ENCODE peak calls at places on chromosomes 3 and 15, in eight cellular contexts. W, F, X, T, O, U, K and D are unnamed samples.

GRCh38 chr3:129449279-129450115 is 9.5 kb downstream of the IFT122 start:
- DNase-seq in W (no peak), F (no peak), X (no peak), T (no peak), O (no peak), U (peak), K (no peak), D (no peak)

GRCh38 chr3:118593277-118593670 is 441.4 kb downstream of the IGSF11 start:
- DNase-seq in W (no peak), F (no peak), X (no peak), T (no peak), O (no peak), U (no peak), K (no peak), D (no peak)

GRCh38 chr3:78818161-78818985 is 949.4 kb downstream of the ROBO1 start:
- DNase-seq in W (no peak), F (no peak), X (no peak), T (no peak), O (no peak), U (no peak), K (no peak), D (no peak)

GRCh38 chr3:52422669-52423068 is 22.2 kb downstream of the SEMA3G start:
- DNase-seq in W (no peak), F (no peak), X (no peak), T (no peak), O (no peak), U (no peak), K (no peak), D (no peak)

GRCh38 chr15:89749951-89750559 is 994 bp downstream of the MESP1 start:
- DNase-seq in W (no peak), F (no peak), X (no peak), T (peak), O (peak), U (no peak), K (no peak), D (no peak)

GRCh38 chr15:93418566-93418965 is 329.6 kb upstream of the RGMA start:
- DNase-seq in W (no peak), F (no peak), X (no peak), T (no peak), O (no peak), U (no peak), K (no peak), D (no peak)

GRCh38 chr3:100756441-100756840 is 47.1 kb downstream of the TFG start:
- DNase-seq in W (no peak), F (no peak), X (no peak), T (no peak), O (no peak), U (no peak), K (no peak), D (no peak)

GRCh38 chr15:83092309-83092976 is 15.0 kb upstream of the TM6SF1 start:
- DNase-seq in W (peak), F (no peak), X (peak), T (peak), O (peak), U (peak), K (peak), D (peak)

GRCh38 chr3:2706144-2706835 is 403.9 kb downstream of the IL5RA start:
- DNase-seq in W (no peak), F (no peak), X (peak), T (no peak), O (no peak), U (no peak), K (no peak), D (no peak)

GRCh38 chr15:56492786-56493555 is 28.0 kb upstream of the MNS1 start:
- DNase-seq in W (no peak), F (no peak), X (no peak), T (no peak), O (no peak), U (no peak), K (no peak), D (no peak)

GRCh38 chr3:160577551-160578195 is 12.3 kb upstream of the KPNA4 start:
- DNase-seq in W (peak), F (peak), X (no peak), T (no peak), O (no peak), U (peak), K (no peak), D (no peak)

GRCh38 chr3:17730318-17730967 is 12.0 kb downstream of the TBC1D5 start:
- DNase-seq in W (peak), F (no peak), X (no peak), T (no peak), O (no peak), U (no peak), K (no peak), D (no peak)

GRCh38 chr3:66803206-66803605 is 194.9 kb upstream of the KBTBD8 start:
- DNase-seq in W (no peak), F (no peak), X (no peak), T (no peak), O (no peak), U (no peak), K (no peak), D (peak)
- TF ChIP-seq CTCF in W (peak), F (no peak), X (no peak), T (no peak), O (no peak), U (peak), K (no peak), D (no peak)

GRCh38 chr3:49720383-49721164 is 1.1 kb upstream of the AMIGO3 start:
- DNase-seq in W (no peak), F (no peak), X (no peak), T (no peak), O (no peak), U (no peak), K (no peak), D (no peak)

GRCh38 chr3:49717539-49718418 is 1.7 kb downstream of the AMIGO3 start:
- DNase-seq in W (no peak), F (no peak), X (no peak), T (no peak), O (no peak), U (no peak), K (no peak), D (no peak)

GRCh38 chr3:49716691-49717538 is 2.6 kb downstream of the AMIGO3 start:
- DNase-seq in W (no peak), F (no peak), X (no peak), T (no peak), O (no peak), U (no peak), K (no peak), D (no peak)

GRCh38 chr3:49719214-49719884 is at the start of gene AMIGO3:
- DNase-seq in W (peak), F (peak), X (peak), T (peak), O (peak), U (peak), K (peak), D (peak)

DNA sequence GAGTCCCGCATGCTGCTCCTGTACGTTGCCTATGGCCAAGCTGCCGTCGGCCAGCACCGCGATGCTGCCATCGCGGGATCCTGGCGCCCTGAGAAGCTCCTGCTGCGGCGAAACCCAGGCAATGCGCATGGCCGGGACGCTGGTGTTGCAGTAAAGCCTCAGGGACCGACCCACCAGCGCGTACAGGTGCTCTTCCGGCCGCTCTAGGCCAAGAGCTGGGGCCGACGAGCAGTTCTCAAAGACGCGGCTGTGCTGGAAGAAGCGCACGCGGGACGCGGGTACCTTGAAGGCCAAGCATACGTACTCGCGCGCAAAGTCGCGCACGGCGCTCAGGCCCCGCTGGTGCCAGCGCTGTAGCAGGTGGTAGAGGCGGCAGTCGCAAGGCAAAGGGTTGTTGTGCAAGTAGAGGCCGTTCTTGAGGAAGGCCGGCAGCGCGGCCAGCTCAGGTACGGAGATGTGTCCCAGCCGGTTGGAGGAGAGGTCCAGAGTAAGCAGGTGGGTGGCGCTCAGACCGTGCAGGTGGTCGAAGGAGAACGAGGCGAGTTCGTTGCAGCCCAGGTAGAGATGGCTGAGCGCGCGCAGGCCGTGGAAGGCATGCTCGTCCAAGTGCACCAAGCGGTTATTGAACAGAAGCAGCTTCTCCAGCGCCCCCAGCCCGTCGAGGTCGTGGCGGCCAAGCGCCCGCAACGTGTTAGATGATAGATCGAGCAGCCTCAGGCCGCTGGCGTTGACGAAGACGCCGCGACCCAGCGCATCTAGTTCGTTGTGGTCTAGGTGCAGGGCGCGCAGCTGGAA is 868 bp downstream of the AMIGO3 start:
- DNase-seq in W (no peak), F (no peak), X (no peak), T (no peak), O (no peak), U (peak), K (no peak), D (peak)
- TF ChIP-seq CTCF in W (no peak), F (no peak), X (no peak), T (no peak), O (no peak), U (no peak), K (no peak), D (no peak)

GRCh38 chr15:29418931-29419330 is 149.3 kb upstream of the NSMCE3 start:
- DNase-seq in W (no peak), F (no peak), X (no peak), T (no peak), O (no peak), U (no peak), K (no peak), D (no peak)

GRCh38 chr15:29424118-29424517 is 154.5 kb upstream of the NSMCE3 start:
- DNase-seq in W (no peak), F (no peak), X (no peak), T (no peak), O (no peak), U (no peak), K (no peak), D (no peak)

GRCh38 chr15:29422606-29423005 is 153.0 kb upstream of the NSMCE3 start:
- DNase-seq in W (no peak), F (no peak), X (no peak), T (no peak), O (no peak), U (no peak), K (no peak), D (no peak)

GRCh38 chr15:29420188-29420587 is 150.6 kb upstream of the NSMCE3 start:
- DNase-seq in W (no peak), F (no peak), X (no peak), T (no peak), O (no peak), U (no peak), K (no peak), D (no peak)

GRCh38 chr15:29418178-29418577 is 148.6 kb upstream of the NSMCE3 start:
- DNase-seq in W (no peak), F (no peak), X (no peak), T (no peak), O (no peak), U (no peak), K (no peak), D (no peak)
- TF ChIP-seq CTCF in W (no peak), F (no peak), X (no peak), T (no peak), O (no peak), U (no peak), K (no peak), D (no peak)

DNA sequence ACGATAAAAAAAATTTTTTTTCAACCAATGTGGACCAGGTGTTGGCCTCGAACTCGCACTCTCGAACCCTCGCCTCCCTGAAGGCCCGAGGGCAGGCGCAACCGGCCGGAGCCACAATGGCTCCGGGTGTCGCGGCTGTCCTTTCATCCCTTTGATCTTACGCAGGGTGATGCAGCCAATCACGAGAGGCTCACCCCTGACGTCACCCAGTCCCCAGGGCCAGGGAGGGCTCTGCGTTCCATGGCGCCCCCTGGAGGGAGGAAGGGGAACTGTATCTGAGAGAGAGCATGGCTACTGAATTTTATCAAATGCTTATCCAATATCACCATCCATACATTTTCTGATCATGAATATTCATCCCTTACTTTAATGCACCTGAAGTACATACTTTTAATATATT is 15.4 kb upstream of the GMNC start:
- DNase-seq in W (no peak), F (no peak), X (no peak), T (no peak), O (no peak), U (no peak), K (no peak), D (no peak)
- TF ChIP-seq CTCF in W (peak), F (peak), X (peak), T (no peak), O (peak), U (peak), K (peak), D (peak)

GRCh38 chr3:157542711-157543485 is 39.7 kb upstream of the VEPH1 start:
- DNase-seq in W (peak), F (peak), X (no peak), T (peak), O (peak), U (peak), K (peak), D (peak)
- TF ChIP-seq CTCF in W (peak), F (peak), X (no peak), T (no peak), O (no peak), U (peak), K (no peak), D (no peak)

GRCh38 chr3:39590776-39591175 is 123.3 kb downstream of the MOBP start:
- DNase-seq in W (no peak), F (no peak), X (no peak), T (no peak), O (no peak), U (no peak), K (no peak), D (no peak)

GRCh38 chr3:39592306-39592705 is 124.8 kb downstream of the MOBP start:
- DNase-seq in W (no peak), F (no peak), X (no peak), T (no peak), O (no peak), U (no peak), K (no peak), D (no peak)

GRCh38 chr3:39592729-39593128 is 125.2 kb downstream of the MOBP start:
- DNase-seq in W (no peak), F (no peak), X (no peak), T (no peak), O (no peak), U (no peak), K (no peak), D (no peak)

GRCh38 chr3:39593341-39593740 is 125.9 kb downstream of the MOBP start:
- DNase-seq in W (no peak), F (no peak), X (no peak), T (no peak), O (no peak), U (no peak), K (no peak), D (no peak)
- TF ChIP-seq CTCF in W (no peak), F (no peak), X (no peak), T (no peak), O (no peak), U (no peak), K (no peak), D (no peak)

GRCh38 chr3:121660356-121661171 is at the start of gene HCLS1:
- DNase-seq in W (peak), F (peak), X (peak), T (peak), O (peak), U (peak), K (peak), D (peak)
- TF ChIP-seq CTCF in W (no peak), F (no peak), X (no peak), T (no peak), O (peak), U (no peak), K (no peak), D (no peak)

GRCh38 chr15:99425666-99426301 is 140.0 kb upstream of the MEF2A start:
- DNase-seq in W (no peak), F (no peak), X (no peak), T (peak), O (no peak), U (peak), K (no peak), D (no peak)
- TF ChIP-seq CTCF in W (peak), F (no peak), X (no peak), T (no peak), O (no peak), U (peak), K (peak), D (no peak)

DNA sequence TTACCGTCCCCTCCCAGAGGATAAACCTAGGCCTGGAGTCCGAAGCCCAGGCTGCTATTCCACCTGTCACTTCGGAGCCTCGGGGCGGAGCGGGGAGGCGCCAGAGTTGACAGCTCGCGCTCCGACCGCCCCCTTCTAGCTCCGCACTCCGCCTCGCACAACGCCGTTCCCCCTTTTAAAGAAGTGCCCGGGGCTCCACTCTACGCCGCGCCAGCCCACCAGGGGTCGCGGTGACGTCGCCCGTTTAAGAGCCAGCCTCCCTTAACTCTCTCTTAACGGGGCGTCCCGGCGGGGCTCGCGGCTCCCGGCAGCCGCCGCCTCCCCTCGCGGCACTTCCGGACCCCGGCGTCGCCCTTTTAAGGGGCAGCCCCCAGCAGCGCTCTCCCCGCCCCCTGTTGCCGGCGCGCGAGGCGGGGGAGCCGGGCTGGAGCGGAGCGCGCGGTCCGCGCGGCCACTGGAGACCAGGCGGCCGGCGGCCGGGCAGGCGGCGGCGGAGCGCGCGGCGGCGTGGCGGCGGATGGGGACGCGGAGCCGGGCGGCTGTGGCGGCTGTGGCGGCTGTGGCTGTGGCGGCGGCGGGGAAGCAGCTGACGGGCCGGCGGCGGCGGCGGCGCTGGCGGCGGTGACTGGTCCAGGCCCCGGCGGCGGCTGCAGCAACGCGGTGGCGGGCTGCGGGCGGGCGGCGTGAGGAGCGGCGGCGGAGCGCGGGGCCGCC is at the start of gene INAFM2:
- DNase-seq in W (peak), F (peak), X (peak), T (peak), O (peak), U (peak), K (peak), D (peak)
- TF ChIP-seq CTCF in W (peak), F (peak), X (no peak), T (peak), O (peak), U (peak), K (peak), D (peak)